ENCODE peak calls at places on chromosome 17, in nine cellular contexts. Z is lung, B is BJ, G is GM23338, E is RWPE1, N is HFFc6, L is astrocyte of the cerebellum, H is heart right ventricle, O is fibroblast of pulmonary artery. K is an unnamed sample.

GRCh38 chr17:35073991-35074627 is 10.6 kb upstream of the RFFL start:
- DNase-seq in Z (no peak), B (no peak), G (no peak), E (no peak), N (no peak), L (no peak), H (no peak), O (no peak), K (no peak)

GRCh38 chr17:37506678-37507077 is 17.0 kb downstream of the DUSP14 start:
- DNase-seq in Z (no peak), B (no peak), G (peak), E (peak), N (peak), L (no peak), H (no peak), O (peak), K (no peak)

GRCh38 chr17:5870231-5870953 is 199.8 kb upstream of the WSCD1 start:
- DNase-seq in Z (no peak), B (no peak), G (no peak), E (peak), N (no peak), L (no peak), H (no peak), O (no peak), K (no peak)

GRCh38 chr17:38341035-38341721 is 2.6 kb downstream of the GPR179 start:
- DNase-seq in Z (no peak), B (no peak), G (peak), E (no peak), N (no peak), L (no peak), H (peak), O (peak), K (no peak)

GRCh38 chr17:27553019-27553511 is 77.9 kb upstream of the LGALS9 start:
- DNase-seq in Z (no peak), B (no peak), G (no peak), E (peak), N (no peak), L (no peak), H (no peak), O (no peak), K (no peak)

GRCh38 chr17:82033359-82034085 is 2.0 kb downstream of the RAC3 start:
- DNase-seq in Z (no peak), B (no peak), G (no peak), E (no peak), N (no peak), L (no peak), H (no peak), O (no peak), K (no peak)

GRCh38 chr17:37527249-37527851 is 37.7 kb downstream of the DUSP14 start:
- DNase-seq in Z (no peak), B (no peak), G (peak), E (peak), N (peak), L (peak), H (no peak), O (peak), K (no peak)

GRCh38 chr17:48055531-48056245 is 7.5 kb downstream of the NFE2L1 start:
- DNase-seq in Z (no peak), B (peak), G (peak), E (no peak), N (peak), L (no peak), H (no peak), O (peak), K (peak)

GRCh38 chr17:76370261-76370993 is 14.0 kb upstream of the SPHK1 start:
- DNase-seq in Z (peak), B (peak), G (peak), E (peak), N (peak), L (peak), H (peak), O (peak), K (peak)
- TF ChIP-seq CTCF in Z (peak), B (peak), G (peak), E (peak), N (peak), L (peak), H (peak), O (peak), K (peak)

DNA sequence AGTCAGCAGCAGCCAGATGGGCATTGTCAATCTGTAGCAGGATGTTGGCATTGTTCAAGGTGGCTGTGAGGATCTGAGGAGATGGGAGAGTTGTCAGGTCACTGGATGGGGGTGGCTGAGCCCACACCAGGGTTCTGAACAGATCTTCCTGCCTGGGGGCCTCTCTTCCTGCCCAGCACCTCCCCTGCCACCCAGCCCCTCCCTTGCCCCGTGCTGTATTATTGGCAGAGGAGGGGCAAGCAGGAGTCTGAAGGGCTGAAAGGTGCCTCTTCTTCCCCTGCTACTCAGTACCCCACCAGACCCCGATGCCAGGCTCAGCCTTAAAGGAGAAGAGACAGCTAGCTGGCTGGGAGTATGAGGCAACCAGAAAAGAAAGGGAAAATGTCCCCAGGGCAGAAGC is 93.0 kb downstream of the GOSR1 start:
- DNase-seq in Z (no peak), B (no peak), G (no peak), E (no peak), N (no peak), L (no peak), H (no peak), O (no peak), K (no peak)
- TF ChIP-seq CTCF in Z (no peak), B (no peak), G (no peak), E (no peak), N (no peak), L (no peak), H (no peak), O (no peak), K (no peak)

GRCh38 chr17:70099267-70099666 is 24.2 kb downstream of the KCNJ16 start:
- DNase-seq in Z (no peak), B (no peak), G (no peak), E (no peak), N (no peak), L (no peak), H (no peak), O (no peak), K (no peak)

GRCh38 chr17:70099884-70100283 is 24.9 kb downstream of the KCNJ16 start:
- DNase-seq in Z (no peak), B (no peak), G (no peak), E (no peak), N (no peak), L (no peak), H (no peak), O (no peak), K (no peak)

GRCh38 chr17:70102531-70102930 is 27.5 kb downstream of the KCNJ16 start:
- DNase-seq in Z (no peak), B (no peak), G (no peak), E (no peak), N (no peak), L (no peak), H (no peak), O (no peak), K (no peak)

GRCh38 chr17:70098030-70098429 is 23.0 kb downstream of the KCNJ16 start:
- DNase-seq in Z (no peak), B (no peak), G (no peak), E (no peak), N (no peak), L (no peak), H (no peak), O (no peak), K (no peak)

DNA sequence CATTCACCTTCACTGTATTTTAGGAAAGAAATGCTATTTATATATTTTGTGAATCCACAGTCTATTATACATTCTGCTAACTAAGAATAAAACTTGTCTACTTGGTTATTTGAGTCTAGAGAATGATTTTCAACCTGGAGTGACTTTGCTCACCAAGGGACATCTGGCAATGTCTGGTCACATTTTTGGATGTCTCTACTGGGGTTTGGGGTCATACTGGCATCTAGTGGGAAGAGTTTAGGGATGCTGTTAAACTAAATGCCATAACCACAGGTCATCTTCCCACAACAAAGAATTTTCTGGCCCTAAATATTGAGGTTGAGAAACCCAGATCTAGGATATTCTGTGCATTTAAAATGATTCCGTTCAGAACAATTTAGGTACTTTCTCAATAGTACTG is 26.0 kb downstream of the KCNJ16 start:
- DNase-seq in Z (no peak), B (no peak), G (no peak), E (no peak), N (no peak), L (no peak), H (no peak), O (no peak), K (no peak)
- TF ChIP-seq CTCF in Z (no peak), B (no peak), G (peak), E (no peak), N (peak), L (no peak), H (no peak), O (no peak), K (peak)

GRCh38 chr17:76940738-76941350 is 72.6 kb downstream of the MGAT5B start:
- DNase-seq in Z (no peak), B (no peak), G (peak), E (no peak), N (no peak), L (no peak), H (no peak), O (no peak), K (no peak)
- TF ChIP-seq CTCF in Z (no peak), B (no peak), G (peak), E (no peak), N (peak), L (peak), H (no peak), O (peak), K (peak)

GRCh38 chr17:43171761-43172487 is 910 bp downstream of the NBR1 start:
- DNase-seq in Z (no peak), B (peak), G (peak), E (peak), N (peak), L (peak), H (no peak), O (peak), K (peak)
- TF ChIP-seq CTCF in Z (peak), B (peak), G (peak), E (no peak), N (peak), L (peak), H (no peak), O (peak), K (peak)

DNA sequence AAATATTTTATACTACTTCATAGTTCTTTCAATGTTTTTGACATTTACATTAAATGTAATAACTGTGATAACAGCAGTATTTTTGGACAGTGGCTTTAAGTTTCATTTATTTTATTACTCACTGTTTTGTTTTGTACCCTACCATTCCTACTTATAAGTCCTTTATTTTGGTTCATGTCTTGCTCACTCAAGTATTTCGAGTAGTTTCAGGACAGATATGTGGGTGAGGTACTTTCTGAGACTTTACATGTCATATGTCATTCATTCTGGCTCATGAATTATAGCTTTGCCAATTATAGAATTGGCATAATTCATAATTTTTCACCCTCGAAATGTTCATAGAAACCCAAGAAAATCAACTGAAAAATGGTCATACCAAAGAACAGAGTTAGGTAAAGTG is 44.4 kb downstream of the PIK3R5 start:
- DNase-seq in Z (no peak), B (no peak), G (no peak), E (no peak), N (no peak), L (no peak), H (no peak), O (no peak), K (no peak)
- TF ChIP-seq CTCF in Z (no peak), B (no peak), G (no peak), E (no peak), N (no peak), L (no peak), H (no peak), O (no peak), K (no peak)

K was measured in AG09319.